ENCODE peak calls at places on chromosomes 13 and 19, in nine cellular contexts. Y is psoas muscle, U is endodermal cell, H is lung, Z is mammary epithelial cell, J is fibroblast of lung, S is tibial nerve, A is pancreas, F is ovary. Q is an unnamed sample.

GRCh38 chr13:28173793-28174192 is 35.4 kb downstream of the PAN3 start:
- DNase-seq in Y (no peak), U (no peak), H (no peak), Z (peak; percentile 78), J (no peak), S (no peak), A (no peak), F (no peak), Q (peak; percentile 95)

GRCh38 chr13:90732049-90732448 is 615.4 kb upstream of the MIR17HG start:
- DNase-seq in Y (no peak), U (peak; percentile 78), H (no peak), Z (peak; percentile 9), J (no peak), S (no peak), A (no peak), F (no peak), Q (peak; percentile 12)

GRCh38 chr13:71522976-71523517 is 344.0 kb downstream of the DACH1 start:
- DNase-seq in Y (no peak), U (no peak), H (no peak), Z (no peak), J (no peak), S (no peak), A (no peak), F (no peak), Q (no peak)

GRCh38 chr19:29771708-29772415 is 39.9 kb upstream of the CCNE1 start:
- DNase-seq in Y (peak; percentile 34), U (peak; percentile 92), H (no peak), Z (peak; percentile 30), J (peak; percentile 27), S (peak; percentile 5), A (peak; percentile 70), F (peak; percentile 15), Q (peak; percentile 18)

GRCh38 chr19:13999085-13999484 is 7.0 kb downstream of the RFX1 start:
- DNase-seq in Y (no peak), U (no peak), H (no peak), Z (no peak), J (no peak), S (no peak), A (no peak), F (no peak), Q (no peak)

GRCh38 chr13:106484084-106484754 is 51.2 kb downstream of the EFNB2 start:
- DNase-seq in Y (no peak), U (no peak), H (no peak), Z (no peak), J (peak; percentile 33), S (no peak), A (no peak), F (no peak), Q (no peak)

GRCh38 chr19:2962018-2962670 is 15.2 kb upstream of the TLE6 start:
- DNase-seq in Y (no peak), U (peak; percentile 83), H (peak; percentile 49), Z (peak; percentile 38), J (peak; percentile 53), S (peak; percentile 95), A (no peak), F (no peak), Q (peak; percentile 75)

GRCh38 chr19:3682741-3683404 is 17.4 kb downstream of the PIP5K1C start:
- DNase-seq in Y (no peak), U (peak; percentile 60), H (no peak), Z (no peak), J (peak; percentile 73), S (no peak), A (no peak), F (no peak), Q (no peak)

DNA sequence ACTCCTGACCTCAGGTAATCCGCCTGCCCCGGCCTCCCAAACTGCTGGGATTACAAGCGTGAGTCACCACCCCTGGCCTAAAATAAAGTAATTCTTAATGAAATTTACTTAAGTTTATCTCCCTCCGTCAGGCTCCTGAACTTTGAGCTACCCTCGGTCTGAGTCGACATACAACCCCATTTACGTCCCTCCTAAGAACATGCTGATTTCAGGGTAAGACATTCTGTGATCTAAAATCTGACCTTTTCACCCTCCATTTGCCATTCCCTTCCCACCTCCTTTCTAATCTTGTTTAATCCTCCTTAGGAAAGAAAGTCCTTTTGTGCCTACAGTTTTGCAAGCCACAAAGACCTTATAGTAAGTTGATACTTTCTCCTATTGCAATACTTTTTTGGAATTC is 143.4 kb downstream of the ZNF737 start:
- DNase-seq in Y (no peak), U (no peak), H (no peak), Z (no peak), J (no peak), S (no peak), A (no peak), F (no peak), Q (no peak)
- H3K4me3 ChIP-seq in Y (peak overlapping the region; percentile 66), U (peak overlapping the region; percentile 88), H (no peak overlapping the region), Z (no peak overlapping the region), J (no peak overlapping the region), S (no peak overlapping the region), A (peak overlapping the region; percentile 65), F (no peak overlapping the region), Q (no peak overlapping the region)

GRCh38 chr19:44893704-44894103 is 2.6 kb downstream of the TOMM40 start:
- DNase-seq in Y (no peak), U (no peak), H (no peak), Z (no peak), J (no peak), S (no peak), A (no peak), F (no peak), Q (no peak)

GRCh38 chr19:44890366-44891015 is 563 bp upstream of the TOMM40 start:
- DNase-seq in Y (no peak), U (peak; percentile 100), H (peak; percentile 100), Z (peak; percentile 100), J (peak; percentile 99), S (peak; percentile 100), A (peak; percentile 100), F (no peak), Q (peak; percentile 99)

GRCh38 chr19:44892932-44893331 is 1.9 kb downstream of the TOMM40 start:
- DNase-seq in Y (no peak), U (no peak), H (no peak), Z (no peak), J (no peak), S (no peak), A (no peak), F (no peak), Q (no peak)

GRCh38 chr19:44889830-44890365 is 1.2 kb upstream of the TOMM40 start:
- DNase-seq in Y (no peak), U (no peak), H (no peak), Z (no peak), J (no peak), S (no peak), A (no peak), F (no peak), Q (no peak)

GRCh38 chr19:44891016-44891882 is at the start of gene TOMM40:
- DNase-seq in Y (peak; percentile 100), U (peak; percentile 72), H (no peak), Z (no peak), J (peak; percentile 99), S (no peak), A (no peak), F (peak; percentile 100), Q (peak; percentile 98)
- H3K36me3 ChIP-seq in Y (peaks cover 7% of the 10 kb centered on the region), U (peaks cover 63% of the 10 kb centered on the region), H (peaks cover 36% of the 10 kb centered on the region), Z (peaks cover 11% of the 10 kb centered on the region), J (peaks cover 23% of the 10 kb centered on the region), S (peaks cover 14% of the 10 kb centered on the region), A (peaks cover 6% of the 10 kb centered on the region), F (no peaks in the 10 kb centered on the region), Q (peaks cover 29% of the 10 kb centered on the region)

GRCh38 chr13:33262069-33262487 is 23.5 kb downstream of the STARD13 start:
- DNase-seq in Y (peak; percentile 32), U (peak; percentile 89), H (no peak), Z (peak; percentile 91), J (peak; percentile 82), S (no peak), A (no peak), F (no peak), Q (peak; percentile 95)

GRCh38 chr13:33263484-33263883 is 22.1 kb downstream of the STARD13 start:
- DNase-seq in Y (no peak), U (no peak), H (no peak), Z (no peak), J (no peak), S (no peak), A (no peak), F (no peak), Q (no peak)

GRCh38 chr13:33263976-33264619 is 21.5 kb downstream of the STARD13 start:
- DNase-seq in Y (no peak), U (no peak), H (no peak), Z (no peak), J (no peak), S (no peak), A (no peak), F (no peak), Q (no peak)

GRCh38 chr13:33262554-33262953 is 23.0 kb downstream of the STARD13 start:
- DNase-seq in Y (no peak), U (no peak), H (no peak), Z (no peak), J (no peak), S (no peak), A (no peak), F (no peak), Q (no peak)

DNA sequence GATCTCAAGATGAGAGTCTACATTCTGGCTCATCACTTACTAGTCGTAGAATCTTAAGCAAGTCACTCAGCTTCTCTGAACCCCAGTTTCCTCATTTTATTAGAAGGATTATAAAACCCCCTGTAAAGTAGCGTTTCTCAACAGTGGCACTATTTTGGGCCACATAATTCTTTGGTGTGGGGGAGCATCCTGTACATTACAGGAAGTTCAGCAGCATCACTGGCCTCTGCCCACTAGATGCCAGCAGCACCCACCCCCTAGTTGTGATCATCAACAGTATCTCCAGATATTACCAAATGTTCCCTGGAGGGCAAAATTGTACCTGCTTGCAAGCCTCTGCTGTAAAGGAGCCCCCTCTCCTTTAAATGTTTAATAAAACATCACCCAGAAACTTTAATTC is 22.6 kb downstream of the STARD13 start:
- DNase-seq in Y (no peak), U (no peak), H (no peak), Z (no peak), J (no peak), S (no peak), A (no peak), F (no peak), Q (no peak)
- TF ChIP-seq CTCF in Y (no peak), U (no peak), H (no peak), Z (peak; percentile 31), J (no peak), S (peak; percentile 21), A (no peak), F (no peak), Q (no peak)

GRCh38 chr13:22091971-22092300 is 421.1 kb downstream of the FGF9 start:
- DNase-seq in Y (no peak), U (no peak), H (no peak), Z (no peak), J (no peak), S (no peak), A (no peak), F (no peak), Q (no peak)

GRCh38 chr13:22086593-22086992 is 415.7 kb downstream of the FGF9 start:
- DNase-seq in Y (no peak), U (no peak), H (no peak), Z (no peak), J (no peak), S (no peak), A (no peak), F (no peak), Q (no peak)

GRCh38 chr13:22092791-22093545 is 422.1 kb downstream of the FGF9 start:
- DNase-seq in Y (no peak), U (no peak), H (no peak), Z (no peak), J (no peak), S (no peak), A (no peak), F (no peak), Q (no peak)

GRCh38 chr13:22091222-22091970 is 420.5 kb downstream of the FGF9 start:
- DNase-seq in Y (peak; percentile 34), U (no peak), H (no peak), Z (no peak), J (no peak), S (peak; percentile 18), A (no peak), F (no peak), Q (no peak)

GRCh38 chr13:22090114-22090513 is 419.2 kb downstream of the FGF9 start:
- DNase-seq in Y (no peak), U (no peak), H (no peak), Z (no peak), J (no peak), S (no peak), A (no peak), F (no peak), Q (no peak)
- H3K4me3 ChIP-seq in Y (no peak overlapping the region), U (no peak overlapping the region), H (no peak overlapping the region), Z (no peak overlapping the region), J (no peak overlapping the region), S (no peak overlapping the region), A (no peak overlapping the region), F (no peak overlapping the region), Q (no peak overlapping the region)